ENCODE peak calls at places on chromosomes 5 and 9, in five cellular contexts. B is ureter; Y is effector CD4-positive, alpha-beta T cell; T is left cardiac atrium; V is mammary epithelial cell. J is an unnamed sample.

GRCh38 chr5:57687641-57688040 is 205.0 kb upstream of the ACTBL2 start:
- DNase-seq in V (no peak), B (no peak), Y (no peak), T (no peak), J (no peak)

GRCh38 chr5:168895295-168896019 is 316.3 kb upstream of the PANK3 start:
- DNase-seq in T (no peak), B (no peak), Y (no peak), V (no peak), J (no peak)

GRCh38 chr5:171207256-171207866 is 101.7 kb upstream of the TLX3 start:
- DNase-seq in B (no peak), Y (no peak), T (no peak), V (peak), J (peak)

GRCh38 chr9:136157477-136158265 is 39.0 kb upstream of the TMEM250 start:
- DNase-seq in B (no peak), Y (no peak), T (peak), V (no peak), J (no peak)

GRCh38 chr9:129958771-129959170 is 84.2 kb downstream of the FNBP1 start:
- DNase-seq in Y (no peak), B (no peak), V (no peak), T (no peak), J (no peak)

GRCh38 chr5:33297760-33298216 is 143.0 kb upstream of the TARS1 start:
- DNase-seq in B (no peak), Y (no peak), V (no peak), T (no peak), J (no peak)

GRCh38 chr5:59342181-59342580 is 551.3 kb downstream of the PDE4D start:
- DNase-seq in V (no peak), B (no peak), Y (no peak), T (no peak), J (no peak)

GRCh38 chr5:2289380-2289779 is 406.7 kb upstream of the IRX4 start:
- DNase-seq in T (no peak), B (no peak), Y (no peak), V (no peak), J (no peak)

GRCh38 chr5:29853711-29854110 is 1339.8 kb upstream of the CDH6 start:
- DNase-seq in V (no peak), B (no peak), T (no peak), Y (no peak), J (no peak)

GRCh38 chr5:133696782-133697507 is 84.6 kb upstream of the FSTL4 start:
- DNase-seq in T (no peak), B (no peak), Y (no peak), V (no peak), J (no peak)

GRCh38 chr5:135160036-135160675 is 126.1 kb upstream of the PITX1 start:
- DNase-seq in B (no peak), V (no peak), Y (no peak), T (no peak), J (no peak)

GRCh38 chr5:14396071-14396470 is 185.5 kb upstream of the OTULINL start:
- DNase-seq in B (no peak), T (no peak), V (no peak), Y (no peak), J (no peak)

GRCh38 chr9:127884427-127884911 is 7.0 kb upstream of the AK1 start:
- DNase-seq in Y (no peak), B (no peak), T (peak), V (no peak), J (no peak)

GRCh38 chr5:14900661-14901461 is 29.3 kb upstream of the ANKH start:
- DNase-seq in Y (no peak), T (peak), V (no peak), B (no peak), J (peak)

GRCh38 chr5:149386166-149386565 is 7.1 kb upstream of the IL17B start:
- DNase-seq in V (no peak), T (no peak), B (no peak), Y (no peak), J (no peak)

GRCh38 chr5:17441351-17441750 is 56.7 kb upstream of the TAF11L2 start:
- DNase-seq in B (no peak), T (no peak), V (peak), Y (no peak), J (no peak)

GRCh38 chr9:92242115-92242778 is 51.2 kb downstream of the IARS1 start:
- DNase-seq in T (no peak), V (peak), Y (no peak), B (no peak), J (peak)

GRCh38 chr9:137221095-137221374 is 1.0 kb downstream of the RNF208 start:
- DNase-seq in B (no peak), T (no peak), Y (no peak), V (no peak), J (no peak)

GRCh38 chr5:103582364-103582763 is 19.8 kb upstream of the NUDT12 start:
- DNase-seq in T (no peak), B (no peak), V (peak), Y (no peak), J (peak)

GRCh38 chr9:70367305-70367930 is 47.0 kb downstream of the KLF9 start:
- DNase-seq in Y (no peak), B (no peak), V (no peak), T (no peak), J (no peak)

GRCh38 chr5:6356578-6357164 is 21.7 kb downstream of the MED10 start:
- DNase-seq in Y (no peak), T (no peak), B (no peak), V (no peak), J (no peak)

GRCh38 chr9:107177857-107178256 is 105.2 kb upstream of the RAD23B start:
- DNase-seq in Y (no peak), B (no peak), T (no peak), V (no peak), J (peak)

GRCh38 chr9:1879501-1879900 is 135.6 kb upstream of the SMARCA2 start:
- DNase-seq in V (no peak), B (no peak), Y (no peak), T (no peak), J (no peak)

GRCh38 chr5:108379722-108380530 is 2.0 kb downstream of the FBXL17 start:
- DNase-seq in B (no peak), V (no peak), Y (peak), T (no peak), J (peak)

GRCh38 chr9:137731216-137731946 is 112.6 kb downstream of the EHMT1 start:
- DNase-seq in B (no peak), T (no peak), V (no peak), Y (no peak), J (no peak)